ENCODE peak calls at places on chromosome 10, in five cellular contexts. One of them, this sample, is unnamed.

GRCh38 chr10:132865851-132866600 is 76.3 kb downstream of the CFAP46 start:
- DNase-seq in GM12878: no peak
- DNase-seq in HepG2: no peak
- DNase-seq in IMR-90: no peak
- DNase-seq in SK-N-SH: no peak
- DNase-seq in this sample: no peak

GRCh38 chr10:118980870-118981269 is 48.6 kb upstream of the NANOS1 start:
- DNase-seq in HepG2: no peak
- DNase-seq in IMR-90: no peak
- DNase-seq in GM12878: no peak
- DNase-seq in SK-N-SH: no peak
- DNase-seq in this sample: no peak

GRCh38 chr10:119776536-119776935 is 50.7 kb downstream of the INPP5F start:
- DNase-seq in IMR-90: peak; percentile 67
- DNase-seq in GM12878: no peak
- DNase-seq in SK-N-SH: no peak
- DNase-seq in HepG2: peak; percentile 10
- DNase-seq in this sample: no peak

GRCh38 chr10:99631496-99631895 is 11.3 kb upstream of the SLC25A28 start:
- DNase-seq in SK-N-SH: no peak
- DNase-seq in IMR-90: peak; percentile 78
- DNase-seq in HepG2: no peak
- DNase-seq in GM12878: no peak
- DNase-seq in this sample: no peak

GRCh38 chr10:1272079-1272478 is 215.9 kb downstream of the WDR37 start:
- DNase-seq in HepG2: no peak
- DNase-seq in GM12878: no peak
- DNase-seq in IMR-90: no peak
- DNase-seq in SK-N-SH: peak; percentile 94
- DNase-seq in this sample: no peak

GRCh38 chr10:28317735-28318134 is 14.9 kb upstream of the MPP7 start:
- DNase-seq in GM12878: no peak
- DNase-seq in HepG2: no peak
- DNase-seq in IMR-90: no peak
- DNase-seq in SK-N-SH: no peak
- DNase-seq in this sample: no peak

GRCh38 chr10:1672001-1672781 is 65.1 kb downstream of the ADARB2 start:
- DNase-seq in SK-N-SH: no peak
- DNase-seq in HepG2: no peak
- DNase-seq in IMR-90: no peak
- DNase-seq in GM12878: no peak
- DNase-seq in this sample: no peak

GRCh38 chr10:27445070-27445469 is 59.0 kb upstream of the RAB18 start:
- DNase-seq in HepG2: no peak
- DNase-seq in GM12878: no peak
- DNase-seq in IMR-90: no peak
- DNase-seq in SK-N-SH: no peak
- DNase-seq in this sample: no peak

GRCh38 chr10:62653254-62653653 is 151.3 kb upstream of the ADO start:
- DNase-seq in IMR-90: no peak
- DNase-seq in HepG2: no peak
- DNase-seq in GM12878: peak; percentile 97
- DNase-seq in SK-N-SH: no peak
- DNase-seq in this sample: no peak

DNA sequence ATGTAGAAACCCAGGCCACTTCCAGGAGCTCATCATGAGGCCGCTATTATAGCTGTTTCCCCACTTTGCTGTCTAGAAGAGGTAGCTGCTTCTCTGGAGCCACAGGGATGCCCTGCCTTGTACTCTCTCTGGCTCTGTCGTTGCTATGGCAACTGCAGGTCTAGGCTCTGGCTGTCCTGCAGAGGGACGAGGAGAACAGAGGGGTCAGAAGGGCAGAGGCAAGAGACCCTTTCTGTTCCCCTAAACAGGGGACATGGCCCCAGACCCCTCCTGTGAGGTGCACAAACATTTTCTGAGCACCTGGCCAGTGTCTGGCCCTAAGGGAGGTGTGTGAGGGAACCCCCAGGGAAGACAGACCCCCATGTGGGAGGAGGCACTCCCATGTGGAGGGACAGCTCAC is 31.4 kb downstream of the ITPRIP start:
- DNase-seq in IMR-90: no peak
- DNase-seq in GM12878: no peak
- DNase-seq in SK-N-SH: peak; percentile 52
- DNase-seq in HepG2: no peak
- DNase-seq in this sample: no peak
- TF ChIP-seq MXI1 in IMR-90: no peak
- TF ChIP-seq MXI1 in GM12878: no peak
- TF ChIP-seq MXI1 in SK-N-SH: no peak
- TF ChIP-seq MXI1 in HepG2: no peak
- TF ChIP-seq MXI1 in this sample: no peak

GRCh38 chr10:100740476-100741341 is 4.7 kb upstream of the PAX2 start:
- DNase-seq in HepG2: no peak
- DNase-seq in GM12878: no peak
- DNase-seq in SK-N-SH: no peak
- DNase-seq in IMR-90: no peak
- DNase-seq in this sample: no peak

GRCh38 chr10:100739516-100740368 is 5.6 kb upstream of the PAX2 start:
- DNase-seq in SK-N-SH: peak; percentile 53
- DNase-seq in HepG2: peak; percentile 41
- DNase-seq in GM12878: no peak
- DNase-seq in IMR-90: no peak
- DNase-seq in this sample: no peak

GRCh38 chr10:100742936-100743335 is 2.4 kb upstream of the PAX2 start:
- DNase-seq in HepG2: no peak
- DNase-seq in IMR-90: no peak
- DNase-seq in GM12878: no peak
- DNase-seq in SK-N-SH: no peak
- DNase-seq in this sample: no peak

GRCh38 chr10:100742067-100742771 is 3.2 kb upstream of the PAX2 start:
- DNase-seq in SK-N-SH: peak; percentile 65
- DNase-seq in HepG2: no peak
- DNase-seq in IMR-90: no peak
- DNase-seq in GM12878: no peak
- DNase-seq in this sample: no peak

DNA sequence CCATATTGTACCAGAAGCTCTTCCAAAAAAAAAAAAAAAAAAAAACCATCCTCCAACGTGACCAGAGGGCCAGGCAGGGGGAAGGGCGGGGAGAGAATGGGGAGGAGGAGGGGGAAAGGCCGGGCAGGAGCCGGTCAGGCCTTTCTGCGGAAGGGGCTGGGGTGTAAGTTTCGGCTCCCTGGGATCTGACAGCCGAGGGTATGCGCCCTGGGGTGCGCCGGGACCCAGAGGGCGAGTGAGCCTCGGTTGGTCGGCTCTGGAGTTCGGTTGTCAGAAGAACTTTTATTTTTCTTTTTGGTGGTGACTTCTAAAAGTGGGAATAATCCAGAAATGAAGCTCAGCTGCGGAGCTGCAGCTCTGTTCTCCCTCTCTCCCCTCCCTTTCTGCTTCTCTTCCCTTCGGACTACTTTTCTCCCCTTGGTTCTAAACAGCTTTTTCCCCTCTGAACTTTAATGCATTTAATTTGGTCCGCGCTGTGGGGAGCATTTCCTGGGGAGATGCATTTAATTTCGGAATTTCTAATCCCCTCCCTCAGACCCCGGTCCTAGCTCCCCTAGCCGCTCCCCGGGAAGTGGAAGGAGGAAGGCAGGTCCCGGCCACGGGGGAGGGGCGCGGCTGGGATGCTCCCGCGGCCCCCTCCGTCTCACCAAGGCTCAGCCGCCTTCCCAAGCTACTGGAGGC is 3.9 kb upstream of the PAX2 start:
- DNase-seq in GM12878: no peak
- DNase-seq in HepG2: no peak
- DNase-seq in SK-N-SH: no peak
- DNase-seq in IMR-90: no peak
- DNase-seq in this sample: no peak
- TF ChIP-seq MXI1 in GM12878: no peak
- TF ChIP-seq MXI1 in HepG2: no peak
- TF ChIP-seq MXI1 in SK-N-SH: no peak
- TF ChIP-seq MXI1 in IMR-90: no peak
- TF ChIP-seq MXI1 in this sample: no peak

GRCh38 chr10:61164458-61165160 is 220.6 kb upstream of the RHOBTB1 start:
- DNase-seq in SK-N-SH: no peak
- DNase-seq in IMR-90: no peak
- DNase-seq in GM12878: no peak
- DNase-seq in HepG2: peak; percentile 12
- DNase-seq in this sample: no peak
- TF ChIP-seq MXI1 in SK-N-SH: no peak
- TF ChIP-seq MXI1 in IMR-90: no peak
- TF ChIP-seq MXI1 in GM12878: no peak
- TF ChIP-seq MXI1 in HepG2: no peak
- TF ChIP-seq MXI1 in this sample: no peak

DNA sequence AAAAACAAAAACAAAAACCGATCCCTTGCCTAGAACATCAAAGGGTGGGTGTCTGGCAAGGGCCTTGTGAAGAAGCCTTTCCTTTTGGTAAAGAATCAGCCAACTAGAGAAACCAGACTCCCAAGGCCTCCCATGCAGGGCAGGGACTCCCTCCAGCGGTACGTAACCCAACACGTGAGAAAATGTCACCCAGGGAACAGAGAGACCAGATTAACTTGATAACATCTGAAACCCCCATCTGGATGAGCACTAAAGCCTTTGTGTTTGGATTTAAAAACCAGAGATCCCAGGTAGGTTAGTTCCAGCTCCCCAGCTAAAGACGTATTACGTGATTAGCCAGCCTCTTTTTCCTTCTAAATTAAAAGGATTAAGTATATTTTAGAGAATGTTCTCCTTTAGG is 3.0 kb upstream of the HABP2 start:
- DNase-seq in HepG2: no peak
- DNase-seq in GM12878: no peak
- DNase-seq in IMR-90: no peak
- DNase-seq in SK-N-SH: peak; percentile 44
- DNase-seq in this sample: no peak
- TF ChIP-seq MXI1 in HepG2: no peak
- TF ChIP-seq MXI1 in GM12878: no peak
- TF ChIP-seq MXI1 in IMR-90: no peak
- TF ChIP-seq MXI1 in SK-N-SH: no peak
- TF ChIP-seq MXI1 in this sample: no peak

DNA sequence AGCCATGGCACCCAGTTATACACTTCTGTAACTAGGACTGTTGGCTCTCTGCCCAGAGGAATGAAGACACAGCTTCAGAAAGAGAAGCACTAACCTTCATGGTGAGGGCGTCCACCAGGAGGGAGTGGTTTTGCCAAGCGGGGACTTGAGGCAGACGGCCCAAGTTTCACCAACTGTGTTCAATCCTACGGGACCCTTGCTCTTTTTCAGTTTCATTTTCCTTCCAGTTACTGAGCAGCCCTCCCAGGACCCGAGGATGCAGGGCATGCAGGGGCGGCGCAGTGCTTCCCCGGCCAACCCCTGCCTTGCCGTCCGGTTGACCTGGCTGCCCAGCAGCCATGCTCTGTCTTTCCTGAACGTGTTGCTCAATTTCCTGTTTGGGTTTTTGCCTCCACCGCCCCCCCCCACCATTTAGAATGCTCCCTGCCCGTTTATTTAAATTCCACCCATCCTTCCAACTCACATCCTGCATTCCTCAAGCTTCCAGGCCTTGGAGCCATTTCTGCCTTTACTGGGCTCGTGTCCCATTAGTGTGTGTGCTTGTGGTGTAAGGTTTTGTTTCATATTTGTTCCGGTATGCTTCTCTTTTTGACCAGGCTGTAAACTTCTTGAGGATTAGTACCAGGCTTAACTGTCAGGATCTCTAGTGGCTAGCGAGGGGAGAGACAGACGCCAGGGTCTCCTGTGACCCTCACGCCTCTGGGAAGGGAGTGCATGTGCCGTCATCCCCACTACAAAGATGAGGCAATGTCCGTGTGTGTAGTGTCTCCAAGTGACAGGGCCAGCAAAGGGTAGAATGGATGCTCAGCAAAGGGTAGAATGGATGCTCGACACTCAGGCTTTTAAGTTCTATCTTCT is 31.6 kb downstream of the IL15RA start:
- DNase-seq in HepG2: peak; percentile 10
- DNase-seq in GM12878: no peak
- DNase-seq in SK-N-SH: no peak
- DNase-seq in IMR-90: peak; percentile 97
- DNase-seq in this sample: no peak
- TF ChIP-seq MXI1 in HepG2: no peak
- TF ChIP-seq MXI1 in GM12878: no peak
- TF ChIP-seq MXI1 in SK-N-SH: no peak
- TF ChIP-seq MXI1 in IMR-90: no peak
- TF ChIP-seq MXI1 in this sample: no peak

GRCh38 chr10:92385836-92386235 is 94.9 kb downstream of the MARCHF5 start:
- DNase-seq in GM12878: no peak
- DNase-seq in HepG2: no peak
- DNase-seq in IMR-90: no peak
- DNase-seq in SK-N-SH: no peak
- DNase-seq in this sample: no peak
- TF ChIP-seq MXI1 in GM12878: no peak
- TF ChIP-seq MXI1 in HepG2: no peak
- TF ChIP-seq MXI1 in IMR-90: no peak
- TF ChIP-seq MXI1 in SK-N-SH: no peak
- TF ChIP-seq MXI1 in this sample: no peak